ENCODE peak calls at places on chromosome 9, in seven cellular contexts. H, N, W, G, P, B and K are unnamed samples.
A peak's percentile ranks its signal among the peaks of the same experiment; 100 is the strongest.

GRCh38 chr9:35490155-35490909 is 421 bp downstream of the RUSC2 start:
- DNase-seq in H (peak; percentile 38), N (no peak), W (peak; percentile 9), G (peak; percentile 82), P (peak; percentile 72), B (no peak), K (no peak)

GRCh38 chr9:78562021-78562420 is 265.1 kb downstream of the PSAT1 start:
- DNase-seq in H (no peak), N (no peak), W (no peak), G (no peak), P (no peak), B (no peak), K (no peak)

GRCh38 chr9:133204335-133204992 is 4.6 kb downstream of the OBP2B start:
- DNase-seq in H (no peak), N (no peak), W (no peak), G (no peak), P (no peak), B (no peak), K (no peak)

GRCh38 chr9:89884356-89885083 is 279.7 kb downstream of the GADD45G start:
- DNase-seq in H (peak; percentile 85), N (no peak), W (no peak), G (peak; percentile 26), P (no peak), B (no peak), K (no peak)

GRCh38 chr9:126611592-126612328 is 2.0 kb upstream of the LMX1B start:
- DNase-seq in H (peak; percentile 82), N (no peak), W (peak; percentile 54), G (peak; percentile 98), P (peak; percentile 93), B (peak; percentile 64), K (peak; percentile 21)

GRCh38 chr9:18477121-18477705 is 3.3 kb downstream of the ADAMTSL1 start:
- DNase-seq in H (no peak), N (no peak), W (no peak), G (no peak), P (no peak), B (no peak), K (no peak)

GRCh38 chr9:35904966-35905781 is 828 bp upstream of the HRCT1 start:
- DNase-seq in H (no peak), N (no peak), W (no peak), G (peak; percentile 59), P (no peak), B (no peak), K (peak; percentile 72)

GRCh38 chr9:134648701-134649525 is 7.3 kb downstream of the COL5A1 start:
- DNase-seq in H (peak; percentile 25), N (no peak), W (peak; percentile 33), G (no peak), P (peak; percentile 27), B (no peak), K (no peak)

GRCh38 chr9:78900500-78900899 is 603.6 kb downstream of the PSAT1 start:
- DNase-seq in H (no peak), N (no peak), W (peak; percentile 54), G (no peak), P (no peak), B (no peak), K (no peak)

GRCh38 chr9:18543406-18543965 is 69.5 kb downstream of the ADAMTSL1 start:
- DNase-seq in H (no peak), N (peak; percentile 18), W (peak; percentile 85), G (no peak), P (no peak), B (peak; percentile 71), K (peak; percentile 33)

GRCh38 chr9:70921126-70921525 is 200.3 kb downstream of the TRPM3 start:
- DNase-seq in H (no peak), N (peak; percentile 29), W (peak; percentile 28), G (no peak), P (no peak), B (no peak), K (peak; percentile 60)

GRCh38 chr9:133991964-133992779 is at the start of gene VAV2:
- DNase-seq in H (peak; percentile 79), N (no peak), W (peak; percentile 49), G (peak; percentile 83), P (peak; percentile 86), B (peak; percentile 61), K (peak; percentile 34)

GRCh38 chr9:95506692-95507455 is 9.9 kb downstream of the PTCH1 start:
- DNase-seq in H (peak; percentile 61), N (no peak), W (peak; percentile 61), G (peak; percentile 86), P (peak; percentile 75), B (peak; percentile 51), K (peak; percentile 36)

GRCh38 chr9:7533376-7534090 is 266.0 kb downstream of the DMAC1 start:
- DNase-seq in H (no peak), N (no peak), W (no peak), G (no peak), P (no peak), B (no peak), K (peak; percentile 32)

GRCh38 chr9:116493183-116493582 is 193.9 kb upstream of the TRIM32 start:
- DNase-seq in H (no peak), N (no peak), W (no peak), G (no peak), P (no peak), B (no peak), K (no peak)

GRCh38 chr9:18666348-18666747 is 192.4 kb downstream of the ADAMTSL1 start:
- DNase-seq in H (no peak), N (no peak), W (peak; percentile 42), G (no peak), P (no peak), B (no peak), K (peak; percentile 10)

GRCh38 chr9:137331929-137332328 is 29.9 kb upstream of the NRARP start:
- DNase-seq in H (no peak), N (no peak), W (no peak), G (no peak), P (no peak), B (no peak), K (no peak)

GRCh38 chr9:133728856-133729645 is 9.1 kb downstream of the SARDH start:
- DNase-seq in H (no peak), N (no peak), W (no peak), G (no peak), P (no peak), B (no peak), K (no peak)

GRCh38 chr9:134224827-134225154 is 60.4 kb upstream of the RNU6ATAC start:
- DNase-seq in H (peak; percentile 9), N (no peak), W (no peak), G (no peak), P (no peak), B (no peak), K (no peak)

GRCh38 chr9:91359734-91360470 is 1.8 kb downstream of the AUH start:
- DNase-seq in H (no peak), N (no peak), W (no peak), G (no peak), P (no peak), B (no peak), K (peak; percentile 11)

GRCh38 chr9:84079994-84080393 is 99.4 kb downstream of the RMI1 start:
- DNase-seq in H (no peak), N (no peak), W (no peak), G (no peak), P (no peak), B (no peak), K (no peak)

GRCh38 chr9:93815135-93815534 is 140.0 kb downstream of the BARX1 start:
- DNase-seq in H (no peak), N (no peak), W (no peak), G (peak; percentile 38), P (no peak), B (no peak), K (no peak)

GRCh38 chr9:4301302-4301701 is 1.4 kb upstream of the GLIS3 start:
- DNase-seq in H (no peak), N (no peak), W (peak; percentile 75), G (no peak), P (no peak), B (no peak), K (peak; percentile 69)

GRCh38 chr9:81955625-81956024 is 12.3 kb downstream of the SPATA31D3 start:
- DNase-seq in H (no peak), N (no peak), W (no peak), G (no peak), P (no peak), B (no peak), K (no peak)

GRCh38 chr9:76365028-76365427 is 29.2 kb downstream of the RFK start:
- DNase-seq in H (no peak), N (no peak), W (no peak), G (no peak), P (no peak), B (no peak), K (peak; percentile 88)

GRCh38 chr9:71487046-71487445 is 281.3 kb downstream of the CEMIP2 start:
- DNase-seq in H (peak; percentile 21), N (no peak), W (no peak), G (peak; percentile 63), P (no peak), B (no peak), K (no peak)

GRCh38 chr9:96875460-96876142 is 21.3 kb upstream of the ZNF782 start:
- DNase-seq in H (peak; percentile 66), N (peak; percentile 43), W (peak; percentile 83), G (peak; percentile 97), P (peak; percentile 79), B (no peak), K (peak; percentile 71)

GRCh38 chr9:117104972-117105495 is 309.8 kb downstream of the ASTN2 start:
- DNase-seq in H (no peak), N (no peak), W (no peak), G (peak; percentile 6), P (no peak), B (no peak), K (no peak)

GRCh38 chr9:126986506-126986951 is 71.9 kb downstream of the RALGPS1 start:
- DNase-seq in H (no peak), N (no peak), W (peak; percentile 31), G (no peak), P (no peak), B (no peak), K (peak; percentile 92)

GRCh38 chr9:130431536-130432303 is 13.0 kb upstream of the ASS1 start:
- DNase-seq in H (peak; percentile 23), N (no peak), W (no peak), G (no peak), P (no peak), B (no peak), K (no peak)
- H3K4me3 ChIP-seq in H (no peak overlapping the region), N (no peak overlapping the region), W (no peak overlapping the region), G (no peak overlapping the region), P (no peak overlapping the region), B (no peak overlapping the region), K (no peak overlapping the region)

DNA sequence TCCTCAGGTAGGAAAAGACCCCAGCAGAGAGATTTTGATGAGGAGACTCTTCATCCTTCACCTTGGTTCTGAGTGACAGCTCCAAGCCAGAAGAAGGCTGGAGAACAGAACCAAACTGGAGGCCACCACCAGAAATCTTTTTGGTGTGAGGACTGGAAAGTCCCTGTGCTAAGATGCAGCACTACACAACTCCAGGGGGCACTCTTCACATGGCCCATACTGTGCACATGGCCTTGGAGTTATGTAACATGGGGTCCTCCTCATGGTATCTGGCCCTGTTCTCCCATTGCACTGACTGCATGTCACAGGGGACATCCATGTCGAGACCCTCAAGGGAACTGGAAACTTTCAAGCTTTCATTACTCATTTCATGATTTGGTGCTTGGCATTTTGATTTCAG is 17.3 kb upstream of the STX17 start:
- DNase-seq in H (no peak), N (no peak), W (no peak), G (no peak), P (no peak), B (no peak), K (no peak)
- TF ChIP-seq CTCF in H (no peak), N (no peak), W (no peak), G (peak; percentile 15), P (no peak), B (no peak), K (no peak)

GRCh38 chr9:114507726-114508125 is 2.5 kb upstream of the WHRN start:
- DNase-seq in H (no peak), N (no peak), W (peak; percentile 21), G (no peak), P (no peak), B (no peak), K (peak; percentile 52)
- H3K27me3 ChIP-seq in H (peaks cover 44% of the 10 kb centered on the region), N (peaks cover 48% of the 10 kb centered on the region), W (peaks cover 58% of the 10 kb centered on the region), G (peaks cover 21% of the 10 kb centered on the region), P (no peaks in the 10 kb centered on the region), B (no peaks in the 10 kb centered on the region), K (peaks cover 11% of the 10 kb centered on the region)

GRCh38 chr9:122075135-122076030 is 17.7 kb downstream of the TTLL11 start:
- DNase-seq in H (no peak), N (no peak), W (no peak), G (no peak), P (no peak), B (no peak), K (no peak)
- H3K4me3 ChIP-seq in H (no peak overlapping the region), N (no peak overlapping the region), W (no peak overlapping the region), G (no peak overlapping the region), P (no peak overlapping the region), B (no peak overlapping the region), K (no peak overlapping the region)